ENCODE peak calls at places on chromosome 1, in eight cellular contexts. One of them, this sample, is unnamed.

GRCh38 chr1:223702735-223703667 is 9.3 kb upstream of the CAPN2 start:
- DNase-seq in mammary epithelial cell: peak; percentile 59
- DNase-seq in breast epithelium: no peak
- DNase-seq in heart left ventricle: no peak
- DNase-seq in suprapubic skin: no peak
- DNase-seq in fibroblast of mammary gland: peak; percentile 80
- DNase-seq in uterus: no peak
- DNase-seq in AG09309: no peak
- DNase-seq in this sample: no peak

GRCh38 chr1:184299076-184299790 is 87.6 kb upstream of the C1orf21 start:
- DNase-seq in mammary epithelial cell: peak; percentile 52
- DNase-seq in breast epithelium: no peak
- DNase-seq in heart left ventricle: peak; percentile 23
- DNase-seq in suprapubic skin: no peak
- DNase-seq in fibroblast of mammary gland: peak; percentile 91
- DNase-seq in uterus: no peak
- DNase-seq in AG09309: peak; percentile 80
- DNase-seq in this sample: peak; percentile 87

GRCh38 chr1:231527586-231528174 is 789 bp upstream of the TSNAX start:
- DNase-seq in mammary epithelial cell: no peak
- DNase-seq in breast epithelium: no peak
- DNase-seq in heart left ventricle: peak; percentile 12
- DNase-seq in suprapubic skin: no peak
- DNase-seq in fibroblast of mammary gland: no peak
- DNase-seq in uterus: peak; percentile 24
- DNase-seq in AG09309: no peak
- DNase-seq in this sample: no peak

GRCh38 chr1:213947200-213947775 is 40.5 kb upstream of the PROX1 start:
- DNase-seq in mammary epithelial cell: no peak
- DNase-seq in breast epithelium: no peak
- DNase-seq in heart left ventricle: no peak
- DNase-seq in suprapubic skin: no peak
- DNase-seq in fibroblast of mammary gland: no peak
- DNase-seq in uterus: no peak
- DNase-seq in AG09309: no peak
- DNase-seq in this sample: no peak

GRCh38 chr1:40039245-40039756 is 1.2 kb upstream of the CAP1 start:
- DNase-seq in mammary epithelial cell: no peak
- DNase-seq in breast epithelium: no peak
- DNase-seq in heart left ventricle: no peak
- DNase-seq in suprapubic skin: no peak
- DNase-seq in fibroblast of mammary gland: peak; percentile 59
- DNase-seq in uterus: peak; percentile 76
- DNase-seq in AG09309: no peak
- DNase-seq in this sample: no peak

GRCh38 chr1:2785631-2786328 is 15.7 kb downstream of the TTC34 start:
- DNase-seq in mammary epithelial cell: no peak
- DNase-seq in breast epithelium: peak; percentile 49
- DNase-seq in heart left ventricle: no peak
- DNase-seq in suprapubic skin: peak; percentile 52
- DNase-seq in fibroblast of mammary gland: no peak
- DNase-seq in uterus: no peak
- DNase-seq in AG09309: no peak
- DNase-seq in this sample: no peak

GRCh38 chr1:63545780-63546179 is 22.5 kb downstream of the EFCAB7 start:
- DNase-seq in mammary epithelial cell: peak; percentile 49
- DNase-seq in breast epithelium: no peak
- DNase-seq in heart left ventricle: no peak
- DNase-seq in suprapubic skin: no peak
- DNase-seq in fibroblast of mammary gland: peak; percentile 64
- DNase-seq in uterus: no peak
- DNase-seq in AG09309: no peak
- DNase-seq in this sample: no peak

GRCh38 chr1:93623875-93624274 is 57.8 kb downstream of the BCAR3 start:
- DNase-seq in mammary epithelial cell: peak; percentile 70
- DNase-seq in breast epithelium: no peak
- DNase-seq in heart left ventricle: no peak
- DNase-seq in suprapubic skin: no peak
- DNase-seq in fibroblast of mammary gland: peak; percentile 79
- DNase-seq in uterus: no peak
- DNase-seq in AG09309: peak; percentile 59
- DNase-seq in this sample: no peak

GRCh38 chr1:154714638-154715037 is 106.7 kb upstream of the ADAR start:
- DNase-seq in mammary epithelial cell: peak; percentile 12
- DNase-seq in breast epithelium: no peak
- DNase-seq in heart left ventricle: no peak
- DNase-seq in suprapubic skin: no peak
- DNase-seq in fibroblast of mammary gland: peak; percentile 49
- DNase-seq in uterus: no peak
- DNase-seq in AG09309: no peak
- DNase-seq in this sample: no peak

GRCh38 chr1:207752456-207753132 is 740 bp downstream of the CD46 start:
- DNase-seq in mammary epithelial cell: peak; percentile 62
- DNase-seq in breast epithelium: no peak
- DNase-seq in heart left ventricle: no peak
- DNase-seq in suprapubic skin: peak; percentile 67
- DNase-seq in fibroblast of mammary gland: peak; percentile 32
- DNase-seq in uterus: peak; percentile 20
- DNase-seq in AG09309: no peak
- DNase-seq in this sample: no peak

GRCh38 chr1:69707103-69707502 is 139.4 kb downstream of the LRRC7 start:
- DNase-seq in mammary epithelial cell: no peak
- DNase-seq in breast epithelium: no peak
- DNase-seq in heart left ventricle: no peak
- DNase-seq in suprapubic skin: no peak
- DNase-seq in fibroblast of mammary gland: no peak
- DNase-seq in uterus: no peak
- DNase-seq in AG09309: no peak
- DNase-seq in this sample: no peak

GRCh38 chr1:111541721-111542120 is 38.3 kb upstream of the ADORA3 start:
- DNase-seq in mammary epithelial cell: peak; percentile 50
- DNase-seq in breast epithelium: no peak
- DNase-seq in heart left ventricle: no peak
- DNase-seq in suprapubic skin: no peak
- DNase-seq in fibroblast of mammary gland: no peak
- DNase-seq in uterus: no peak
- DNase-seq in AG09309: no peak
- DNase-seq in this sample: no peak

GRCh38 chr1:96756789-96757188 is 35.2 kb downstream of the PTBP2 start:
- DNase-seq in mammary epithelial cell: peak; percentile 0
- DNase-seq in breast epithelium: no peak
- DNase-seq in heart left ventricle: no peak
- DNase-seq in suprapubic skin: no peak
- DNase-seq in fibroblast of mammary gland: peak; percentile 11
- DNase-seq in uterus: no peak
- DNase-seq in AG09309: no peak
- DNase-seq in this sample: no peak

GRCh38 chr1:228350831-228351781 is 55.5 kb downstream of the TRIM11 start:
- DNase-seq in mammary epithelial cell: no peak
- DNase-seq in breast epithelium: peak; percentile 48
- DNase-seq in heart left ventricle: no peak
- DNase-seq in suprapubic skin: peak; percentile 54
- DNase-seq in fibroblast of mammary gland: no peak
- DNase-seq in uterus: no peak
- DNase-seq in AG09309: no peak
- DNase-seq in this sample: no peak

GRCh38 chr1:39866767-39867166 is 16.5 kb downstream of the TRIT1 start:
- DNase-seq in mammary epithelial cell: peak; percentile 57
- DNase-seq in breast epithelium: no peak
- DNase-seq in heart left ventricle: no peak
- DNase-seq in suprapubic skin: no peak
- DNase-seq in fibroblast of mammary gland: peak; percentile 77
- DNase-seq in uterus: peak; percentile 35
- DNase-seq in AG09309: peak; percentile 68
- DNase-seq in this sample: peak; percentile 44

GRCh38 chr1:20551945-20552727 is at the start of gene FAM43B:
- DNase-seq in mammary epithelial cell: no peak
- DNase-seq in breast epithelium: no peak
- DNase-seq in heart left ventricle: peak; percentile 84
- DNase-seq in suprapubic skin: peak; percentile 69
- DNase-seq in fibroblast of mammary gland: peak; percentile 35
- DNase-seq in uterus: peak; percentile 40
- DNase-seq in AG09309: no peak
- DNase-seq in this sample: no peak

GRCh38 chr1:79899914-79900313 is 893.4 kb upstream of the ADGRL4 start:
- DNase-seq in mammary epithelial cell: peak; percentile 80
- DNase-seq in breast epithelium: no peak
- DNase-seq in heart left ventricle: no peak
- DNase-seq in suprapubic skin: no peak
- DNase-seq in fibroblast of mammary gland: peak; percentile 97
- DNase-seq in uterus: no peak
- DNase-seq in AG09309: peak; percentile 81
- DNase-seq in this sample: peak; percentile 98

GRCh38 chr1:79895573-79895972 is 889.0 kb upstream of the ADGRL4 start:
- DNase-seq in mammary epithelial cell: no peak
- DNase-seq in breast epithelium: no peak
- DNase-seq in heart left ventricle: no peak
- DNase-seq in suprapubic skin: no peak
- DNase-seq in fibroblast of mammary gland: no peak
- DNase-seq in uterus: no peak
- DNase-seq in AG09309: no peak
- DNase-seq in this sample: no peak

GRCh38 chr1:79896136-79896535 is 889.6 kb upstream of the ADGRL4 start:
- DNase-seq in mammary epithelial cell: no peak
- DNase-seq in breast epithelium: no peak
- DNase-seq in heart left ventricle: no peak
- DNase-seq in suprapubic skin: no peak
- DNase-seq in fibroblast of mammary gland: peak; percentile 5
- DNase-seq in uterus: no peak
- DNase-seq in AG09309: no peak
- DNase-seq in this sample: no peak
- H3K4me3 ChIP-seq in mammary epithelial cell: no peak overlapping the region
- H3K4me3 ChIP-seq in breast epithelium: no peak overlapping the region
- H3K4me3 ChIP-seq in heart left ventricle: no peak overlapping the region
- H3K4me3 ChIP-seq in suprapubic skin: no peak overlapping the region
- H3K4me3 ChIP-seq in fibroblast of mammary gland: no peak overlapping the region
- H3K4me3 ChIP-seq in uterus: no peak overlapping the region
- H3K4me3 ChIP-seq in AG09309: no peak overlapping the region
- H3K4me3 ChIP-seq in this sample: no peak overlapping the region

GRCh38 chr1:32239790-32240139 is 7.3 kb upstream of the FAM167B start:
- DNase-seq in mammary epithelial cell: no peak
- DNase-seq in breast epithelium: no peak
- DNase-seq in heart left ventricle: no peak
- DNase-seq in suprapubic skin: peak; percentile 65
- DNase-seq in fibroblast of mammary gland: no peak
- DNase-seq in uterus: no peak
- DNase-seq in AG09309: no peak
- DNase-seq in this sample: no peak

GRCh38 chr1:32239335-32239734 is 7.7 kb upstream of the FAM167B start:
- DNase-seq in mammary epithelial cell: no peak
- DNase-seq in breast epithelium: no peak
- DNase-seq in heart left ventricle: no peak
- DNase-seq in suprapubic skin: no peak
- DNase-seq in fibroblast of mammary gland: no peak
- DNase-seq in uterus: no peak
- DNase-seq in AG09309: no peak
- DNase-seq in this sample: no peak

GRCh38 chr1:32240140-32240951 is 6.7 kb upstream of the FAM167B start:
- DNase-seq in mammary epithelial cell: peak; percentile 30
- DNase-seq in breast epithelium: peak; percentile 79
- DNase-seq in heart left ventricle: peak; percentile 74
- DNase-seq in suprapubic skin: peak; percentile 84
- DNase-seq in fibroblast of mammary gland: no peak
- DNase-seq in uterus: peak; percentile 84
- DNase-seq in AG09309: no peak
- DNase-seq in this sample: no peak

GRCh38 chr1:32242341-32242851 is 4.6 kb upstream of the FAM167B start:
- DNase-seq in mammary epithelial cell: no peak
- DNase-seq in breast epithelium: no peak
- DNase-seq in heart left ventricle: peak; percentile 52
- DNase-seq in suprapubic skin: no peak
- DNase-seq in fibroblast of mammary gland: no peak
- DNase-seq in uterus: peak; percentile 29
- DNase-seq in AG09309: no peak
- DNase-seq in this sample: no peak

GRCh38 chr1:32241011-32241763 is 5.8 kb upstream of the FAM167B start:
- DNase-seq in mammary epithelial cell: no peak
- DNase-seq in breast epithelium: peak; percentile 69
- DNase-seq in heart left ventricle: peak; percentile 58
- DNase-seq in suprapubic skin: peak; percentile 84
- DNase-seq in fibroblast of mammary gland: peak; percentile 19
- DNase-seq in uterus: peak; percentile 67
- DNase-seq in AG09309: no peak
- DNase-seq in this sample: no peak
- TF ChIP-seq CTCF in mammary epithelial cell: no peak
- TF ChIP-seq CTCF in breast epithelium: no peak
- TF ChIP-seq CTCF in heart left ventricle: no peak
- TF ChIP-seq CTCF in suprapubic skin: no peak
- TF ChIP-seq CTCF in fibroblast of mammary gland: no peak
- TF ChIP-seq CTCF in uterus: no peak
- TF ChIP-seq CTCF in AG09309: peak; percentile 9
- TF ChIP-seq CTCF in this sample: no peak

DNA sequence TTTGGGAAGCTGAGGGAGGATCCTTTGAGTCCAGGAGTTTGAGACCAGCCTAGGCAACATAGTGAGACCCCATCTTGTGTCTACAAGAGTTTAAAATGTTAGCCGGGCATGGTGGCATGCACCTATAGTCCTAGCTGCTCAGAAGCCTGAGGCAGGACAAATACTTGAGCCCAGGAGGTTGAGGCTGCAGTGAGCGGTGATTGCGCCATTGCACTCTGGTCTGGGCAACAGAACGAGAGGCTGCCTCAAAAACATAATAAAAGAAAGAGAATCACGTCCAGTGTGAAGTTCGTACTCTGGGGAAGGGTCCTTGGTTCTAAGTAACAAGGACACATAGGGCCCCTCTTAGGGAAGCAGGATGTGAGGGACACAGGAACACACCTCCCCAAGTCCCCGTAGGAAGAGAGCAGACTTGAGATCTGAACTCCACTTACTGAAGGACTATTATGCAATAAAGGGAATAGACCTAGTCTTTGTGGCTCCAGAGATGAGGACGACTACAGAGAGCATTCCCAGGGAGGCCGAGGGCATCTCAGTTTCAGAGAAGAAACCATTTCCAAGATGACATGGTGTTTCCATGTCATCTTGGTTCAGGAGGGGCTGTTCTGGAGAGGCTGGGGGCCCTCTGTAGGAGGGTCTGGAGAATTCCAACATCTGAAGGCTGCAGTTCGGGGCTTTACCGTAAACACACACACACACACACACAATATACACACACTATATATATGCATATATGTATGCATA is 10.8 kb upstream of the ENO1 start:
- DNase-seq in mammary epithelial cell: no peak
- DNase-seq in breast epithelium: no peak
- DNase-seq in heart left ventricle: no peak
- DNase-seq in suprapubic skin: no peak
- DNase-seq in fibroblast of mammary gland: peak; percentile 26
- DNase-seq in uterus: no peak
- DNase-seq in AG09309: no peak
- DNase-seq in this sample: no peak
- H3K4me3 ChIP-seq in mammary epithelial cell: no peak overlapping the region
- H3K4me3 ChIP-seq in breast epithelium: no peak overlapping the region
- H3K4me3 ChIP-seq in heart left ventricle: no peak overlapping the region
- H3K4me3 ChIP-seq in suprapubic skin: no peak overlapping the region
- H3K4me3 ChIP-seq in fibroblast of mammary gland: no peak overlapping the region
- H3K4me3 ChIP-seq in uterus: no peak overlapping the region
- H3K4me3 ChIP-seq in AG09309: no peak overlapping the region
- H3K4me3 ChIP-seq in this sample: no peak overlapping the region

GRCh38 chr1:46900401-46900800 is 40.9 kb downstream of the CYP4A11 start:
- DNase-seq in mammary epithelial cell: no peak
- DNase-seq in breast epithelium: no peak
- DNase-seq in heart left ventricle: no peak
- DNase-seq in suprapubic skin: no peak
- DNase-seq in fibroblast of mammary gland: no peak
- DNase-seq in uterus: no peak
- DNase-seq in AG09309: no peak
- DNase-seq in this sample: no peak
- TF ChIP-seq CTCF in mammary epithelial cell: no peak
- TF ChIP-seq CTCF in breast epithelium: no peak
- TF ChIP-seq CTCF in heart left ventricle: no peak
- TF ChIP-seq CTCF in suprapubic skin: no peak
- TF ChIP-seq CTCF in fibroblast of mammary gland: no peak
- TF ChIP-seq CTCF in uterus: no peak
- TF ChIP-seq CTCF in AG09309: no peak
- TF ChIP-seq CTCF in this sample: no peak